ENCODE peak calls at places on chromosomes 12 and 14, in four cellular contexts. I is uterus, L is adrenal gland, V is A549. R is an unnamed sample.

GRCh38 chr14:22871962-22872832 is 657 bp downstream of the LRP10 start:
- DNase-seq in I (peak; percentile 92), L (peak; percentile 82), V (peak; percentile 87), R (peak; percentile 85)

GRCh38 chr12:111122458-111122878 is 202.1 kb upstream of the MYL2 start:
- DNase-seq in I (no peak), L (no peak), V (no peak), R (no peak)

GRCh38 chr12:79019672-79020071 is 155.1 kb downstream of the SYT1 start:
- DNase-seq in I (no peak), L (no peak), V (no peak), R (no peak)

GRCh38 chr14:36522347-36522971 is 2.4 kb upstream of the NKX2-1 start:
- DNase-seq in I (no peak), L (no peak), V (no peak), R (no peak)

GRCh38 chr14:65551019-65551643 is 138.6 kb downstream of the FUT8 start:
- DNase-seq in I (no peak), L (no peak), V (no peak), R (no peak)

GRCh38 chr14:101122114-101122854 is 218.8 kb upstream of the RTL1 start:
- DNase-seq in I (peak; percentile 11), L (no peak), V (no peak), R (no peak)

GRCh38 chr14:85789506-85789905 is 259.6 kb downstream of the FLRT2 start:
- DNase-seq in I (no peak), L (no peak), V (no peak), R (no peak)

GRCh38 chr12:56411781-56412639 is 37.2 kb downstream of the TIMELESS start:
- DNase-seq in I (no peak), L (no peak), V (no peak), R (no peak)

GRCh38 chr14:68777644-68778043 is 15.2 kb downstream of the ZFP36L1 start:
- DNase-seq in I (peak; percentile 8), L (peak; percentile 6), V (no peak), R (no peak)

GRCh38 chr12:116878567-116879508 is 2.4 kb downstream of the HRK start:
- DNase-seq in I (no peak), L (no peak), V (no peak), R (no peak)

GRCh38 chr12:132147423-132148367 is 3.4 kb downstream of the NOC4L start:
- DNase-seq in I (peak; percentile 15), L (peak; percentile 18), V (no peak), R (peak; percentile 5)

GRCh38 chr12:71782007-71782406 is 27.3 kb downstream of the RAB21 start:
- DNase-seq in I (no peak), L (no peak), V (no peak), R (no peak)

GRCh38 chr14:38824691-38825090 is 278.3 kb downstream of the SEC23A start:
- DNase-seq in I (no peak), L (no peak), V (no peak), R (no peak)

GRCh38 chr12:49924847-49925246 is 21.1 kb upstream of the FAIM2 start:
- DNase-seq in I (peak; percentile 4), L (no peak), V (no peak), R (no peak)

GRCh38 chr14:103056322-103057027 is 874 bp downstream of the CDC42BPB start:
- DNase-seq in I (peak; percentile 75), L (peak; percentile 76), V (peak; percentile 57), R (peak; percentile 56)

GRCh38 chr12:127829974-127830543 is 436.9 kb upstream of the TMEM132C start:
- DNase-seq in I (no peak), L (no peak), V (no peak), R (no peak)

GRCh38 chr14:35051796-35052195 is 5.7 kb downstream of the FAM177A1 start:
- DNase-seq in I (no peak), L (no peak), V (no peak), R (no peak)

GRCh38 chr14:90408713-90409112 is 11.9 kb downstream of the CALM1 start:
- DNase-seq in I (no peak), L (no peak), V (no peak), R (no peak)

GRCh38 chr12:98221243-98221808 is 294.1 kb upstream of the TMPO start:
- DNase-seq in I (no peak), L (no peak), V (no peak), R (no peak)

GRCh38 chr12:54935235-54935951 is 49.2 kb downstream of the TESPA1 start:
- DNase-seq in I (no peak), L (no peak), V (peak; percentile 86), R (no peak)

GRCh38 chr14:96267916-96268315 is 11.9 kb downstream of the BDKRB1 start:
- DNase-seq in I (no peak), L (no peak), V (no peak), R (no peak)

GRCh38 chr12:116916714-116917114 is 6.0 kb downstream of the FBXW8 start:
- DNase-seq in I (no peak), L (peak; percentile 66), V (peak; percentile 78), R (peak; percentile 22)

GRCh38 chr12:109310247-109311125 is 1.4 kb upstream of the FOXN4 start:
- DNase-seq in I (no peak), L (no peak), V (no peak), R (peak; percentile 17)

DNA sequence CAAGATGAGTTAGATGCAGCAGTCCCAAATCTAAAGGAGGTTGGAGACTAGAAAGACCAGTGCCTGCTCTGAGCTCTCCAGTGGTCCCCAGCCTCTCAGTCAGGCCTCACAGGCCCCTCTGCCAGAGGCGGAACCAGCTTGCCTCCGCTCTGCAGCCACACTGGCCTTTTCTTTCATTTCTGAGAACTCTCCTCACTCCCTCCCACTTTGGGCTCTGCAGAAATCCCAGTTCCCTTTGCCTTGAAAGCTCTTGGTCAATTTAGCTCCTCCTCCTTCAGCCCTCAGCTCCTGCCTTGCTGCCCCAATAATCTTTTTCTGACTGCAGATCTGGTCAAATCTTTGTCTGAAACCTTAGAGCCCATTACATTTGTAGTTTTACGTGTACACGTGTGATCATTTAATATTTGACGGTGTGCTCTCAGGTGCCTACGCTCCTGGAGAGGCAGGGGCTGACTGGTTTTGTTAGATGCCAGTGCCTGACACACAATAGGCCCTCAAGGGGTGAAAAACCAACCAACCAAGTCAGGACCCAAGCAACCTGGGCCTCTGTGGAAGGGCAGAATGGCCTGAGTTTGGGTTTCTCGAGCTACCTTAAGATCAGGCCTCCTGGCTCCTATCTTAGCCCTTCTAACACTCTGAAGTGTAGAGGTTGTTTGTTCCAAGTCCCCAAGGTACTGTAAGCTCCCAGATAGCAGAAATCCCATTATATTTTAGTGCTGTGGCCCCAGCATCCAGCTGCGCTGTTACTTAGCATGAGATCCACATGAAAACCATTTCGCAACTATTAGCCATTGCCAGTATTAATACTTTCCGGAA is 1.1 kb upstream of the NUDT4 start:
- DNase-seq in I (peak; percentile 26), L (peak; percentile 69), V (no peak), R (no peak)
- TF ChIP-seq POLR2A in I (no peak), L (no peak), V (no peak), R (peak; percentile 22)

GRCh38 chr12:12786371-12786715 is 884 bp downstream of the APOLD1 start:
- DNase-seq in I (no peak), L (no peak), V (no peak), R (no peak)

GRCh38 chr12:12788131-12788530 is 2.7 kb downstream of the APOLD1 start:
- DNase-seq in I (peak; percentile 35), L (peak; percentile 23), V (no peak), R (no peak)

GRCh38 chr12:12786716-12787601 is 1.5 kb downstream of the APOLD1 start:
- DNase-seq in I (peak; percentile 81), L (peak; percentile 88), V (peak; percentile 91), R (peak; percentile 85)

GRCh38 chr12:12790956-12791355 is 5.5 kb downstream of the APOLD1 start:
- DNase-seq in I (no peak), L (no peak), V (no peak), R (no peak)

DNA sequence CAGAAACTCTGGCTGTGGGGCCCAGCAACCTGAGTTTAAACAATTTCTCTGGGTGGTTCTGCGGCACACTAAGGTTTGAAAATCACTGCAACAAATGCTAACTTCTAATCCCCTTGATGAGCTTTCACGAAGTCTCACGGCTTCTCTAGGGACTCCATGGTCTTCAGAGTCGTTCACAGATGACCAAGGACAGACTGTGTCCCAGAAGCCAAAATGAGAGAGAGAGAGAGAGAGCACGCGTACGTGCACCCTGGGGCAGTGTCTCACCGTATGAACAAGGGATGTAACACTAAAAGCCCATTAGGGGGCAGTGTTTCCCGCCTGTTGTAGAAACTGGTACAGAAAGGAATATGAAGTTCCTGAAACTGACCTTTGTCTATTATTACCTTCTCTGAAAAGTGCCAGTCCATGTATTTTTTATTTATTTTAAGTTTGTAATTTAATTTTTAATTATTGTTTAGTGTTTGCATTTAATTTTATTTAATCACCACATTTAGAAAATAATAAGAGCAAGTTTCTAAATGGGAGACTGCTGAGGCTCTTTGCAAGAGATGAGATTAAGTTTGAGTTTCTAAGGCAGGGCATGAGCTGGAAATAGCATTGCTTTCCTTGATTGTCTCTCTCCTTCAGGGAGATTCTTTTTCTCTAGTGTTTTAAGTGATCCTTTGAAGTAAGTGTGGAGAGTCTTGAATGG is 3.4 kb downstream of the APOLD1 start:
- DNase-seq in I (peak; percentile 79), L (peak; percentile 82), V (peak; percentile 57), R (peak; percentile 74)
- H3K27ac ChIP-seq in I (peak overlapping the region; percentile 96), L (no peak overlapping the region), V (peak overlapping the region; percentile 94), R (no peak overlapping the region)

GRCh38 chr12:27524839-27525238 is 833 bp downstream of the PPFIBP1 start:
- DNase-seq in I (peak; percentile 40), L (peak; percentile 34), V (peak; percentile 23), R (peak; percentile 23)
- TF ChIP-seq POLR2A in I (no peak), L (no peak), V (no peak), R (no peak)

GRCh38 chr14:75542585-75543091 is 20.4 kb downstream of the BATF start:
- DNase-seq in I (peak; percentile 28), L (peak; percentile 81), V (no peak), R (peak; percentile 28)

GRCh38 chr14:75539562-75540478 is 17.6 kb downstream of the BATF start:
- DNase-seq in I (no peak), L (no peak), V (no peak), R (no peak)

GRCh38 chr14:75540479-75540851 is 18.2 kb downstream of the BATF start:
- DNase-seq in I (no peak), L (no peak), V (no peak), R (no peak)

GRCh38 chr14:75537071-75537470 is 14.8 kb downstream of the BATF start:
- DNase-seq in I (no peak), L (no peak), V (no peak), R (no peak)

GRCh38 chr14:75539165-75539561 is 16.9 kb downstream of the BATF start:
- DNase-seq in I (no peak), L (no peak), V (no peak), R (no peak)
- H3K27ac ChIP-seq in I (no peak overlapping the region), L (no peak overlapping the region), V (peak overlapping the region; percentile 75), R (no peak overlapping the region)

GRCh38 chr14:73762375-73762822 is 48.2 kb upstream of the PNMA1 start:
- DNase-seq in I (no peak), L (no peak), V (no peak), R (peak; percentile 54)
- TF ChIP-seq POLR2A in I (no peak), L (no peak), V (no peak), R (no peak)

DNA sequence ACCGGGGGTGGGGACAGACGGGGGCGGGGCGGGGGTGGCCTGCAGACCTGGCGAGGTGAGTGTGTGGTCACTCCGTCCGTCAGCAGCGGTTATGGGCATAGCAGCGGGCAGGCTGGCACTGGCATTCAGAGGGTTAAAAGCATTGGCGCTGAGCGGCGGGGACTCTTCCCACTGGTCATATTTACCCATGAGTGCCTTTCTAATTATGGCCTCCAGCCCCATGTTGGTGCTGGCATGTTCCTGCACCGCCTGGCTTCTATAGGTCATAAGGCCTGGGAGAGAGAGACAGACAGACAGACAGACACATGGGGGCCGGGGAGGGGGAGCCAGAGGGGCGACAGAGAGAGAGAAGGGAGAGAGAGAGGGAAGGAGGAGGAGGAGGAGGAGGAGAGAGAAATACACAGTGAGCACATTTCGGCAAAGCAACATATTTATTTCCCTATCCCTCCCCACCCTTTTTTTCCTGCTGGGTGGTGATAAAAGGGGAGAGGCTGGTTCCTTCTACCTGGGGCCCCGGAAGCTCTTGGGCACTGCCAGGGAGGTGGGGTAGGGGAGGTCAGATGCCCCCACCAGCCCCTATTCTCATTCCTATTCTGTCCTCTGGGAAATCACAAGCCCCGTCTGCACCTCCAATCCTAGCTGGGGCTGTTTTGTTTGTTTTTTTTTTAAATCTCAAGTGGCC is 32.6 kb downstream of the RFLNA start:
- DNase-seq in I (no peak), L (no peak), V (no peak), R (no peak)
- H3K27ac ChIP-seq in I (peak overlapping the region; percentile 70), L (no peak overlapping the region), V (peak overlapping the region; percentile 19), R (no peak overlapping the region)

R was measured in body of pancreas.